ENCODE peak calls at places on chromosomes 12 and 14, in eight cellular contexts. One of them, this sample, is unnamed.
A peak's percentile ranks its signal among the peaks of the same experiment; 100 is the strongest.

GRCh38 chr14:78403278-78403815 is 233.2 kb downstream of the NRXN3 start:
- DNase-seq in choroid plexus epithelial cell: peak; percentile 89
- DNase-seq in mesothelial cell of epicardium: no peak
- DNase-seq in foreskin keratinocyte: peak; percentile 18
- DNase-seq in colonic mucosa: no peak
- DNase-seq in H1: peak; percentile 46
- DNase-seq in lower lobe of right lung: no peak
- DNase-seq in progenitor cell of endocrine pancreas: no peak
- DNase-seq in this sample: peak; percentile 29

GRCh38 chr14:53399057-53399456 is 245.9 kb upstream of the DDHD1 start:
- DNase-seq in choroid plexus epithelial cell: peak; percentile 82
- DNase-seq in mesothelial cell of epicardium: no peak
- DNase-seq in foreskin keratinocyte: no peak
- DNase-seq in colonic mucosa: no peak
- DNase-seq in H1: peak; percentile 69
- DNase-seq in lower lobe of right lung: no peak
- DNase-seq in progenitor cell of endocrine pancreas: no peak
- DNase-seq in this sample: peak; percentile 82

GRCh38 chr12:77032406-77032805 is 33.0 kb downstream of the E2F7 start:
- DNase-seq in choroid plexus epithelial cell: peak; percentile 25
- DNase-seq in mesothelial cell of epicardium: no peak
- DNase-seq in foreskin keratinocyte: peak; percentile 93
- DNase-seq in colonic mucosa: no peak
- DNase-seq in H1: no peak
- DNase-seq in lower lobe of right lung: no peak
- DNase-seq in progenitor cell of endocrine pancreas: no peak
- DNase-seq in this sample: no peak

GRCh38 chr12:120680165-120680738 is 6.7 kb upstream of the MLEC start:
- DNase-seq in choroid plexus epithelial cell: no peak
- DNase-seq in mesothelial cell of epicardium: no peak
- DNase-seq in foreskin keratinocyte: no peak
- DNase-seq in colonic mucosa: no peak
- DNase-seq in H1: no peak
- DNase-seq in lower lobe of right lung: no peak
- DNase-seq in progenitor cell of endocrine pancreas: no peak
- DNase-seq in this sample: no peak

GRCh38 chr14:72704507-72704906 is 189.4 kb downstream of the DPF3 start:
- DNase-seq in choroid plexus epithelial cell: no peak
- DNase-seq in mesothelial cell of epicardium: no peak
- DNase-seq in foreskin keratinocyte: no peak
- DNase-seq in colonic mucosa: no peak
- DNase-seq in H1: no peak
- DNase-seq in lower lobe of right lung: no peak
- DNase-seq in progenitor cell of endocrine pancreas: no peak
- DNase-seq in this sample: no peak

GRCh38 chr14:98227000-98227726 is 1044.8 kb downstream of the BCL11B start:
- DNase-seq in choroid plexus epithelial cell: no peak
- DNase-seq in mesothelial cell of epicardium: no peak
- DNase-seq in foreskin keratinocyte: no peak
- DNase-seq in colonic mucosa: no peak
- DNase-seq in H1: no peak
- DNase-seq in lower lobe of right lung: no peak
- DNase-seq in progenitor cell of endocrine pancreas: no peak
- DNase-seq in this sample: no peak

GRCh38 chr12:62915130-62915529 is 19.8 kb downstream of the PPM1H start:
- DNase-seq in choroid plexus epithelial cell: no peak
- DNase-seq in mesothelial cell of epicardium: no peak
- DNase-seq in foreskin keratinocyte: no peak
- DNase-seq in colonic mucosa: no peak
- DNase-seq in H1: no peak
- DNase-seq in lower lobe of right lung: no peak
- DNase-seq in progenitor cell of endocrine pancreas: no peak
- DNase-seq in this sample: no peak

GRCh38 chr12:29499235-29499634 is 1.7 kb upstream of the OVCH1 start:
- DNase-seq in choroid plexus epithelial cell: no peak
- DNase-seq in mesothelial cell of epicardium: no peak
- DNase-seq in foreskin keratinocyte: no peak
- DNase-seq in colonic mucosa: no peak
- DNase-seq in H1: no peak
- DNase-seq in lower lobe of right lung: no peak
- DNase-seq in progenitor cell of endocrine pancreas: no peak
- DNase-seq in this sample: no peak

GRCh38 chr12:58443981-58444371 is 476.3 kb downstream of the LRIG3 start:
- DNase-seq in choroid plexus epithelial cell: peak; percentile 73
- DNase-seq in mesothelial cell of epicardium: no peak
- DNase-seq in foreskin keratinocyte: no peak
- DNase-seq in colonic mucosa: peak; percentile 36
- DNase-seq in H1: no peak
- DNase-seq in lower lobe of right lung: no peak
- DNase-seq in progenitor cell of endocrine pancreas: no peak
- DNase-seq in this sample: peak; percentile 44

GRCh38 chr12:58441483-58441882 is 478.8 kb downstream of the LRIG3 start:
- DNase-seq in choroid plexus epithelial cell: no peak
- DNase-seq in mesothelial cell of epicardium: no peak
- DNase-seq in foreskin keratinocyte: no peak
- DNase-seq in colonic mucosa: no peak
- DNase-seq in H1: no peak
- DNase-seq in lower lobe of right lung: no peak
- DNase-seq in progenitor cell of endocrine pancreas: no peak
- DNase-seq in this sample: no peak

DNA sequence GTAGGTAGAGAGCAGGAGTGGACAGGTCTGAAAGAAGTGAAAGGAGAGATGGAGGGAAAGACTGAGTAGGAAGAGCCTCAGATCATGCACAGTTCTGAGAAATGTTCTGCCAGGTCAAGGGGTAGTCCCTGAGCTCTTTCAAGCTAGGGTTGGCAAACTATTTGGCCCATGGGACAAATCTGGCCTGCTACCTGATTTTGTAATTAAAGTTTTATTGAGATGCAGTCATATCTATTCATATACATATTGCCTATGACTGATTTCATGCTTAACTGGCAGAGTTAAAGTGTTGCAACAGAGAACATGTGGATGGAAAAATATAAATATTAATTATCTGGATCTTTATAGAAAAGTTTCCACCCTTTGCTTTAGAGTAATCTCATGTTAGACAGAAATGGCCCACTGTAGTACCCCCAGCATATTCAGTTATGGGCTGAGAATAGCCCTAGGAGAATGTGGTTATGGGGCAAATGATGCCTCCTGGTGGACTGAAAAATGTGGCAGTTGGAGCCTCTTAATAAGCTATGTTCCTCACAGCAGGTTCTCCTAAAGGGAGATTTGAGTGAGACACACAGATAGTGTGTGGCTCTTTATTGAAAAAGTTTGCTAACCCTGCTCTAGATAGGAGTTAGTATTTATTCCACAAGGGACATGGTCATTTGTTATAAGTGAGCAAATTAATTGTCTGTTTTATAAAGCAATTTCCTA is 476.9 kb downstream of the LRIG3 start:
- DNase-seq in choroid plexus epithelial cell: peak; percentile 71
- DNase-seq in mesothelial cell of epicardium: no peak
- DNase-seq in foreskin keratinocyte: no peak
- DNase-seq in colonic mucosa: peak; percentile 25
- DNase-seq in H1: peak; percentile 52
- DNase-seq in lower lobe of right lung: no peak
- DNase-seq in progenitor cell of endocrine pancreas: no peak
- DNase-seq in this sample: peak; percentile 39
- TF ChIP-seq CTCF in choroid plexus epithelial cell: peak; percentile 79
- TF ChIP-seq CTCF in mesothelial cell of epicardium: peak; percentile 29
- TF ChIP-seq CTCF in foreskin keratinocyte: peak; percentile 75
- TF ChIP-seq CTCF in colonic mucosa: peak; percentile 48
- TF ChIP-seq CTCF in H1: peak; percentile 76
- TF ChIP-seq CTCF in lower lobe of right lung: peak; percentile 37
- TF ChIP-seq CTCF in progenitor cell of endocrine pancreas: peak; percentile 36
- TF ChIP-seq CTCF in this sample: peak; percentile 67

GRCh38 chr12:1814266-1814665 is 6.1 kb upstream of the LRTM2 start:
- DNase-seq in choroid plexus epithelial cell: no peak
- DNase-seq in mesothelial cell of epicardium: no peak
- DNase-seq in foreskin keratinocyte: no peak
- DNase-seq in colonic mucosa: no peak
- DNase-seq in H1: no peak
- DNase-seq in lower lobe of right lung: no peak
- DNase-seq in progenitor cell of endocrine pancreas: no peak
- DNase-seq in this sample: no peak
- TF ChIP-seq CTCF in choroid plexus epithelial cell: no peak
- TF ChIP-seq CTCF in mesothelial cell of epicardium: no peak
- TF ChIP-seq CTCF in foreskin keratinocyte: no peak
- TF ChIP-seq CTCF in colonic mucosa: no peak
- TF ChIP-seq CTCF in H1: no peak
- TF ChIP-seq CTCF in lower lobe of right lung: no peak
- TF ChIP-seq CTCF in progenitor cell of endocrine pancreas: no peak
- TF ChIP-seq CTCF in this sample: no peak

GRCh38 chr12:32448581-32448980 is 49.2 kb downstream of the FGD4 start:
- DNase-seq in choroid plexus epithelial cell: peak; percentile 64
- DNase-seq in mesothelial cell of epicardium: no peak
- DNase-seq in foreskin keratinocyte: peak; percentile 23
- DNase-seq in colonic mucosa: no peak
- DNase-seq in H1: no peak
- DNase-seq in lower lobe of right lung: no peak
- DNase-seq in progenitor cell of endocrine pancreas: no peak
- DNase-seq in this sample: no peak
- TF ChIP-seq CTCF in choroid plexus epithelial cell: peak; percentile 34
- TF ChIP-seq CTCF in mesothelial cell of epicardium: no peak
- TF ChIP-seq CTCF in foreskin keratinocyte: peak; percentile 51
- TF ChIP-seq CTCF in colonic mucosa: no peak
- TF ChIP-seq CTCF in H1: peak; percentile 6
- TF ChIP-seq CTCF in lower lobe of right lung: no peak
- TF ChIP-seq CTCF in progenitor cell of endocrine pancreas: no peak
- TF ChIP-seq CTCF in this sample: peak; percentile 20

DNA sequence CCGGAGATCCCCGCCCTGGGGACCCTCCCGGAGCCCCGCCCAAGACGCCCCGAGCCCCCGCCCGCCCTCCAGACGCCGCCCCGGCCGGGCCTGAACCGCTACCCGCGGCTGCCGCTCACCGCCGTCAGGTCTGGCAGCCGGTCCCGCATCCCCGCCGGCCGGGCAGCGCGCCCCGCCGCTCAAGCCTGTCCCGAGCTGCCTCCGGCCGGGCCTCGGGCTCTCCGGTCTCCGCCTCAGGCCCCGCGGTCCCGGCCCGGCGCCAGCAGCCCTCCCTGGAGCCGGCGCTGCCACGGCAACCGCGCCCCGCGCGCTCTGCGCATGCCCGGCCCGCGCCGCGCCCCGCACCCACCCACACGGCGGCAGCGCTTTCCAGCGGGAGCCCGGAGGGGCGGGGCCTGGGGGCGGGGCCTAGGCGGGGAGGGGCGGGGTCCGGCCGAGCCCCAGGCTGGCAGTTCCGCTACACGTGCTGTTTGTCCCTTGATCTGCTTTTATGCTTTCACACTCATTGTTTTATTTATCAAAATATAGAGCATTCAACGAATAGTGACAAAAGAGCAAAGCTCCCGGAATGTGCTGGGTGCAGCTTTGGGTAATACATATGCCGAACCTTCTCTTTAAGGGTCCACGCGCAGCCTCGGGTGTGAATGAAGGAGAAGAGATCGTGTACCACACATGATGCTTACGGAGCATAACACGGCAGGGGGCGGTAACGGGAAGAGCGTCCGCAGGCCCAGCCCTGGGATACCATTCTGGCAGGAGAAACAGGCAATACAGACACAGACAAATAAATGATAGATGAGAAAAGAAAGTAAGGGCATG is at the start of gene STX2:
- DNase-seq in choroid plexus epithelial cell: peak; percentile 84
- DNase-seq in mesothelial cell of epicardium: peak; percentile 95
- DNase-seq in foreskin keratinocyte: peak; percentile 50
- DNase-seq in colonic mucosa: peak; percentile 87
- DNase-seq in H1: peak; percentile 90
- DNase-seq in lower lobe of right lung: peak; percentile 88
- DNase-seq in progenitor cell of endocrine pancreas: peak; percentile 83
- DNase-seq in this sample: peak; percentile 70
- TF ChIP-seq CTCF in choroid plexus epithelial cell: peak; percentile 48
- TF ChIP-seq CTCF in mesothelial cell of epicardium: no peak
- TF ChIP-seq CTCF in foreskin keratinocyte: peak; percentile 52
- TF ChIP-seq CTCF in colonic mucosa: no peak
- TF ChIP-seq CTCF in H1: peak; percentile 25
- TF ChIP-seq CTCF in lower lobe of right lung: peak; percentile 20
- TF ChIP-seq CTCF in progenitor cell of endocrine pancreas: no peak
- TF ChIP-seq CTCF in this sample: peak; percentile 60

GRCh38 chr12:52537101-52537500 is 15.8 kb downstream of the KRT71 start:
- DNase-seq in choroid plexus epithelial cell: no peak
- DNase-seq in mesothelial cell of epicardium: no peak
- DNase-seq in foreskin keratinocyte: no peak
- DNase-seq in colonic mucosa: no peak
- DNase-seq in H1: no peak
- DNase-seq in lower lobe of right lung: no peak
- DNase-seq in progenitor cell of endocrine pancreas: no peak
- DNase-seq in this sample: no peak

GRCh38 chr12:52531563-52532300 is 11.5 kb upstream of the KRT5 start:
- DNase-seq in choroid plexus epithelial cell: no peak
- DNase-seq in mesothelial cell of epicardium: no peak
- DNase-seq in foreskin keratinocyte: no peak
- DNase-seq in colonic mucosa: no peak
- DNase-seq in H1: no peak
- DNase-seq in lower lobe of right lung: no peak
- DNase-seq in progenitor cell of endocrine pancreas: no peak
- DNase-seq in this sample: no peak

GRCh38 chr12:52533686-52534470 is 13.7 kb upstream of the KRT5 start:
- DNase-seq in choroid plexus epithelial cell: no peak
- DNase-seq in mesothelial cell of epicardium: no peak
- DNase-seq in foreskin keratinocyte: no peak
- DNase-seq in colonic mucosa: no peak
- DNase-seq in H1: no peak
- DNase-seq in lower lobe of right lung: no peak
- DNase-seq in progenitor cell of endocrine pancreas: no peak
- DNase-seq in this sample: no peak

GRCh38 chr12:52532636-52533035 is 12.4 kb upstream of the KRT5 start:
- DNase-seq in choroid plexus epithelial cell: no peak
- DNase-seq in mesothelial cell of epicardium: no peak
- DNase-seq in foreskin keratinocyte: no peak
- DNase-seq in colonic mucosa: no peak
- DNase-seq in H1: no peak
- DNase-seq in lower lobe of right lung: no peak
- DNase-seq in progenitor cell of endocrine pancreas: no peak
- DNase-seq in this sample: no peak

DNA sequence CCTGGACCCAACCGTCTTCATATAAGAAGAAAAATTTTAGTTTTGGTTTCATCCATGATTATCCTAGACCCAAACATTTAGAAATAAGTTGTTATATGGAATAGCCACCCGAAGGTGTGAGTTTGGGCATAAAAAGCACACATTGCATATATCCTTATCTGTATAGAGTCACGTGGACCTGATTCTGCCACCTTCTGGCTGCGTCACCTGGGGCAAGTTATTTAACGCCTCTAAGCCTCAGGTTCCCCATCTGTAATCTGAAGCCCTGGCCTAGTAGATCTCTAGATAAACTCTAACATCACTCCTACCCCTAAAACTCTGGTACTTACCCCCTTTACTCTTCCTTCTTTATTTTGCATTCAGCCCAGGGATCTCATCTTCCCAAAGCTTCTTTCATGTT is 14.3 kb upstream of the KRT5 start:
- DNase-seq in choroid plexus epithelial cell: no peak
- DNase-seq in mesothelial cell of epicardium: no peak
- DNase-seq in foreskin keratinocyte: no peak
- DNase-seq in colonic mucosa: peak; percentile 34
- DNase-seq in H1: no peak
- DNase-seq in lower lobe of right lung: no peak
- DNase-seq in progenitor cell of endocrine pancreas: no peak
- DNase-seq in this sample: no peak
- TF ChIP-seq CTCF in choroid plexus epithelial cell: no peak
- TF ChIP-seq CTCF in mesothelial cell of epicardium: no peak
- TF ChIP-seq CTCF in foreskin keratinocyte: peak; percentile 55
- TF ChIP-seq CTCF in colonic mucosa: no peak
- TF ChIP-seq CTCF in H1: peak; percentile 1
- TF ChIP-seq CTCF in lower lobe of right lung: no peak
- TF ChIP-seq CTCF in progenitor cell of endocrine pancreas: no peak
- TF ChIP-seq CTCF in this sample: peak; percentile 50